ENCODE peak calls at places on chromosomes 3 and 15, in four cellular contexts. One of them, this sample, is unnamed.

GRCh38 chr15:99613887-99614642 is 48.3 kb downstream of the MEF2A start:
- DNase-seq in breast epithelium: no peak
- DNase-seq in K562: no peak
- DNase-seq in endothelial cell of umbilical vein: no peak
- DNase-seq in this sample: peak; percentile 29

GRCh38 chr3:149658444-149659172 is 783 bp upstream of the WWTR1 start:
- DNase-seq in breast epithelium: peak; percentile 71
- DNase-seq in K562: no peak
- DNase-seq in endothelial cell of umbilical vein: peak; percentile 84
- DNase-seq in this sample: no peak

GRCh38 chr15:25181290-25182097 is 226.7 kb downstream of the SNRPN start:
- DNase-seq in breast epithelium: peak; percentile 19
- DNase-seq in endothelial cell of umbilical vein: no peak
- DNase-seq in K562: no peak
- DNase-seq in this sample: no peak

GRCh38 chr3:159645874-159646273 is 342.8 kb upstream of the IL12A start:
- DNase-seq in K562: no peak
- DNase-seq in endothelial cell of umbilical vein: no peak
- DNase-seq in breast epithelium: no peak
- DNase-seq in this sample: no peak

GRCh38 chr3:142211034-142211433 is 14.4 kb downstream of the GK5 start:
- DNase-seq in breast epithelium: no peak
- DNase-seq in K562: no peak
- DNase-seq in endothelial cell of umbilical vein: peak; percentile 26
- DNase-seq in this sample: no peak

GRCh38 chr15:59689626-59690236 is 611 bp upstream of the BNIP2 start:
- DNase-seq in K562: peak; percentile 91
- DNase-seq in endothelial cell of umbilical vein: peak; percentile 59
- DNase-seq in breast epithelium: peak; percentile 88
- DNase-seq in this sample: peak; percentile 91

GRCh38 chr3:144394052-144394451 is 422.4 kb downstream of the DIPK2A start:
- DNase-seq in endothelial cell of umbilical vein: no peak
- DNase-seq in breast epithelium: no peak
- DNase-seq in K562: no peak
- DNase-seq in this sample: no peak

GRCh38 chr3:88742066-88742465 is 365.4 kb upstream of the EPHA3 start:
- DNase-seq in K562: no peak
- DNase-seq in breast epithelium: no peak
- DNase-seq in endothelial cell of umbilical vein: no peak
- DNase-seq in this sample: no peak

GRCh38 chr3:168952551-168952950 is 711.0 kb downstream of the MECOM start:
- DNase-seq in K562: no peak
- DNase-seq in breast epithelium: no peak
- DNase-seq in endothelial cell of umbilical vein: peak; percentile 62
- DNase-seq in this sample: no peak

DNA sequence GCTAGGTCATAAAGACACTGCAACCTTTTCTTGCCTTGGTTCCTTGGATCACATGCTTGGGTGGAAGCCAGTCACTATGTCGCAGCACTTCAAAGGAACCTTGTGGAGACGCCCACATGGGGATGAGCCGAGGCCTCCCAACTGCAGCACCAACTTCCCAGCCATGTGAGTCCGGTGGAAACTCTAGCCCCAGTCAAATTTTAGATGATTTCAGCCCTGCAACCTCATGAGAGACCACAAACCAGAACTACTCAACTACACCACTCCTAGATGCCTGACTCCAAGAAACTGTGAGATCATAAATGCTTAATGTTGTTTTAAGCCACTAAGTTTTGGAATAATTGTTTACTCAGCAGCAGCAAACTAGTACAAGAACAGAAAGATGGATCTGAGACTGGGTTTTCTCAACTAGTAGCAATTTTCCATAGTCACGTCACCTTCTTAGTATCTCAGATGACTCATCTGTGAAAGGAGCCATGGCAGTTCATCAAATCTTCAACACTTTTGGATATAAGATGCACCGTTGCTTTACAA is 86.5 kb downstream of the MB21D2 start:
- DNase-seq in endothelial cell of umbilical vein: no peak
- DNase-seq in breast epithelium: no peak
- DNase-seq in K562: no peak
- DNase-seq in this sample: no peak
- H3K27ac ChIP-seq in endothelial cell of umbilical vein: no peak overlapping the region
- H3K27ac ChIP-seq in breast epithelium: no peak overlapping the region
- H3K27ac ChIP-seq in K562: no peak overlapping the region
- H3K27ac ChIP-seq in this sample: no peak overlapping the region

GRCh38 chr3:107796786-107797185 is 274.0 kb downstream of the BBX start:
- DNase-seq in endothelial cell of umbilical vein: peak; percentile 28
- DNase-seq in K562: peak; percentile 1
- DNase-seq in breast epithelium: no peak
- DNase-seq in this sample: peak; percentile 53
- TF ChIP-seq POLR2AphosphoS5 in endothelial cell of umbilical vein: no peak
- TF ChIP-seq POLR2AphosphoS5 in K562: no peak
- TF ChIP-seq POLR2AphosphoS5 in breast epithelium: no peak
- TF ChIP-seq POLR2AphosphoS5 in this sample: no peak

GRCh38 chr3:37739579-37740290 is 121.9 kb upstream of the CTDSPL start:
- DNase-seq in K562: no peak
- DNase-seq in endothelial cell of umbilical vein: peak; percentile 11
- DNase-seq in breast epithelium: no peak
- DNase-seq in this sample: no peak

GRCh38 chr3:37742574-37743212 is 119.0 kb upstream of the CTDSPL start:
- DNase-seq in K562: no peak
- DNase-seq in endothelial cell of umbilical vein: no peak
- DNase-seq in breast epithelium: no peak
- DNase-seq in this sample: no peak

GRCh38 chr3:37742121-37742520 is 119.6 kb upstream of the CTDSPL start:
- DNase-seq in endothelial cell of umbilical vein: no peak
- DNase-seq in breast epithelium: no peak
- DNase-seq in K562: no peak
- DNase-seq in this sample: no peak

GRCh38 chr3:37740471-37740870 is 121.2 kb upstream of the CTDSPL start:
- DNase-seq in K562: no peak
- DNase-seq in endothelial cell of umbilical vein: no peak
- DNase-seq in breast epithelium: no peak
- DNase-seq in this sample: no peak

DNA sequence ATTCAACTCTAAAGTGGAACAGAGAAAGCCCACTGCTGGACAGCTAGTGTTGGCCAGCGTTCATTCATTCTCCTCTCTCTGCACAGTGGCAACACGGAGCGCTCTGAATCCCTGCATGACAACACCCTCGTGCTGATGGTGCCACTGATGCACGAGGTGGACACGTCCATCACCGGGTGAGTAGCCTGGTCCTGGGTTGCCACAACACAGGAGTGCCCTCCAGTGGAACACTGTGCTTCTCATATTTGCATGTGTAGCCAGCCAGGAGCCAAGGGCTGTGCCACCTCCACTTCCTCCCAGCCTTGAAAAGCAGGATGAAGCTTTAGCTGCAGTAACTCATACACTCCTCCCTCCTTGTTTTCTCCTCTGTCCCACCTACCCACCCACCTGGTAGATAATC is 120.0 kb upstream of the CTDSPL start:
- DNase-seq in K562: peak; percentile 8
- DNase-seq in breast epithelium: no peak
- DNase-seq in endothelial cell of umbilical vein: peak; percentile 30
- DNase-seq in this sample: peak; percentile 21
- H3K27ac ChIP-seq in K562: no peak overlapping the region
- H3K27ac ChIP-seq in breast epithelium: no peak overlapping the region
- H3K27ac ChIP-seq in endothelial cell of umbilical vein: no peak overlapping the region
- H3K27ac ChIP-seq in this sample: no peak overlapping the region

GRCh38 chr15:61025283-61025682 is 203.8 kb downstream of the RORA start:
- DNase-seq in K562: no peak
- DNase-seq in breast epithelium: no peak
- DNase-seq in endothelial cell of umbilical vein: no peak
- DNase-seq in this sample: no peak

GRCh38 chr15:61028427-61028826 is 200.7 kb downstream of the RORA start:
- DNase-seq in breast epithelium: no peak
- DNase-seq in K562: no peak
- DNase-seq in endothelial cell of umbilical vein: no peak
- DNase-seq in this sample: no peak

GRCh38 chr15:61030451-61030850 is 198.7 kb downstream of the RORA start:
- DNase-seq in K562: no peak
- DNase-seq in endothelial cell of umbilical vein: no peak
- DNase-seq in breast epithelium: no peak
- DNase-seq in this sample: no peak

DNA sequence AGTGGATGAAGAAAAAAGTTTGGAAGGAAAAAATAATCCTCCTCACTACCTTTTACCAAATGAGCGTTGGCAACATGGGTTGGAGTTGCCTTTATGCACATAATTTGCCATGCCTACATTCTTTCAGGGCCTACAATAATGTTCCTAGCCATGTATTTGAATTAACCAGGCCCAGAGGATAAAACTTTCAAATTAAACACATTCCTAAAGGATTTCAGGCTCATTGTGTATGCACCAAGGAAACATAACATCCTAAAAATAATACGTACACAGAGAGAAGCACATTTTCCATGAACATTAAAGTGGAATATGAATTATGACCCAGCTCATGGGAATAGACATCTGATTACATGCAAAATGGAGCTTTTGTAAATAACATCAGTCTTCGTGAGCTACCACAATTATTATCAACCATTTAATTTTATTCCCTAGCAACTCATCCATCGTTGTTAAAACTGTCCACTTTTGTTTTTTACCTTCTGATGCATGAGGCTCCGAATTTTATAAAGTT is 203.3 kb downstream of the RORA start:
- DNase-seq in endothelial cell of umbilical vein: no peak
- DNase-seq in K562: no peak
- DNase-seq in breast epithelium: no peak
- DNase-seq in this sample: no peak
- TF ChIP-seq POLR2AphosphoS5 in endothelial cell of umbilical vein: no peak
- TF ChIP-seq POLR2AphosphoS5 in K562: no peak
- TF ChIP-seq POLR2AphosphoS5 in breast epithelium: no peak
- TF ChIP-seq POLR2AphosphoS5 in this sample: no peak

GRCh38 chr3:184700759-184701158 is 11.1 kb downstream of the MAGEF1 start:
- DNase-seq in K562: no peak
- DNase-seq in breast epithelium: no peak
- DNase-seq in endothelial cell of umbilical vein: no peak
- DNase-seq in this sample: no peak
- H3K27ac ChIP-seq in K562: no peak overlapping the region
- H3K27ac ChIP-seq in breast epithelium: no peak overlapping the region
- H3K27ac ChIP-seq in endothelial cell of umbilical vein: no peak overlapping the region
- H3K27ac ChIP-seq in this sample: no peak overlapping the region

DNA sequence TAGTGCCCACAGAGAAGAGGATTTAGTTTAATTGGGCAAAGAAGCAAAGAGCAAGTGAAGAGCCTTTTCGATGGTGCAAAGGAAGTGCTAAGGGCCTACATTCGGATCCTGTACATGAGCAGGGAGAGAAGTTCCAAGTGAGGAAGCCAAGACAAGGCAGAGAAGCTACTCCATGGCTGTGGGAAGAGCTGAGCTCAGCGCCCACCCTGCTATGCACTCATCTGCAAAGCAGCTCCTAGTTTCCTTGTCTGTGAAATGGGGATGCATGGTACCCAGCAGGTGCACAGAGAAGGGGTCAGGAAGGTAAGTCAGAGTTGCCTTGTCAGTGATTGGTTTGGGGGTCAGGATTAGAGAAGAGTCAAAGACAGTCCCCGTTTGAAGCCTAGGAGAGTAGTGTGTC is 126.5 kb downstream of the PDE8A start:
- DNase-seq in endothelial cell of umbilical vein: no peak
- DNase-seq in K562: no peak
- DNase-seq in breast epithelium: no peak
- DNase-seq in this sample: no peak
- TF ChIP-seq POLR2AphosphoS5 in endothelial cell of umbilical vein: no peak
- TF ChIP-seq POLR2AphosphoS5 in K562: no peak
- TF ChIP-seq POLR2AphosphoS5 in breast epithelium: no peak
- TF ChIP-seq POLR2AphosphoS5 in this sample: no peak

GRCh38 chr3:178076718-178077117 is 459.5 kb upstream of the KCNMB2 start:
- DNase-seq in K562: no peak
- DNase-seq in endothelial cell of umbilical vein: peak; percentile 78
- DNase-seq in breast epithelium: no peak
- DNase-seq in this sample: no peak

GRCh38 chr3:178072931-178073330 is 463.3 kb upstream of the KCNMB2 start:
- DNase-seq in endothelial cell of umbilical vein: no peak
- DNase-seq in K562: no peak
- DNase-seq in breast epithelium: no peak
- DNase-seq in this sample: no peak

GRCh38 chr3:178067721-178068120 is 468.5 kb upstream of the KCNMB2 start:
- DNase-seq in K562: no peak
- DNase-seq in breast epithelium: no peak
- DNase-seq in endothelial cell of umbilical vein: no peak
- DNase-seq in this sample: no peak

GRCh38 chr3:178072391-178072790 is 463.8 kb upstream of the KCNMB2 start:
- DNase-seq in breast epithelium: no peak
- DNase-seq in K562: no peak
- DNase-seq in endothelial cell of umbilical vein: no peak
- DNase-seq in this sample: no peak
- H3K27ac ChIP-seq in breast epithelium: no peak overlapping the region
- H3K27ac ChIP-seq in K562: no peak overlapping the region
- H3K27ac ChIP-seq in endothelial cell of umbilical vein: no peak overlapping the region
- H3K27ac ChIP-seq in this sample: no peak overlapping the region

GRCh38 chr3:37491776-37492175 is 317.4 kb upstream of the LRRFIP2 start:
- DNase-seq in endothelial cell of umbilical vein: no peak
- DNase-seq in breast epithelium: no peak
- DNase-seq in K562: no peak
- DNase-seq in this sample: no peak

GRCh38 chr3:37493485-37494080 is 319.2 kb upstream of the LRRFIP2 start:
- DNase-seq in K562: no peak
- DNase-seq in breast epithelium: no peak
- DNase-seq in endothelial cell of umbilical vein: no peak
- DNase-seq in this sample: no peak

GRCh38 chr3:37494206-37494605 is 319.8 kb upstream of the LRRFIP2 start:
- DNase-seq in endothelial cell of umbilical vein: no peak
- DNase-seq in K562: no peak
- DNase-seq in breast epithelium: no peak
- DNase-seq in this sample: peak; percentile 20

GRCh38 chr3:37492468-37492867 is 318.1 kb upstream of the LRRFIP2 start:
- DNase-seq in breast epithelium: no peak
- DNase-seq in K562: no peak
- DNase-seq in endothelial cell of umbilical vein: no peak
- DNase-seq in this sample: no peak

DNA sequence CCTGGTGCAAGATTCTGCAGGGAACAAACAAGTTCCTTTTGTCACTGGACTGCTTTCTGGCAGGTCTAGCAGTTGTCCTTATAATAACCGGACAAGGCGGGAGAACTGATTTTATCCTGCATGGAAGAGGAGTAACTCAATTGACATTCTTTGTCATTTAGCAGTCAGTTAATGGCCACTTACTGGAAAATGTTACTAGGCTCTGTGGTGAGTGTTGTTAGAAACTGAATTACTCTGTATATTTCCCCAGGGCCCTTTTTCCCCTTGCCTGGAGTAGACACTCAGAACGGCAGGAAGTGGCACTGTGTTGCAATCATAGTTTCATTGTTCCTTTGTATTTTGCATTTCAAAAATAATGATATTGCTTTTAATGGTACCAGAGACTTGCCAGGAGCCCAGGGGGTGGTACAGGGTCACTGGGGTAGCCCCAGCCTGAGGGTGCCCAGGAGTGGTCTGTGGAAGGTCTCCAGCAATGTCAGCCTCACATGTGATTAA is 318.6 kb upstream of the LRRFIP2 start:
- DNase-seq in breast epithelium: no peak
- DNase-seq in K562: no peak
- DNase-seq in endothelial cell of umbilical vein: peak; percentile 4
- DNase-seq in this sample: peak; percentile 70
- TF ChIP-seq POLR2AphosphoS5 in breast epithelium: peak; percentile 44
- TF ChIP-seq POLR2AphosphoS5 in K562: no peak
- TF ChIP-seq POLR2AphosphoS5 in endothelial cell of umbilical vein: no peak
- TF ChIP-seq POLR2AphosphoS5 in this sample: no peak

GRCh38 chr15:37860896-37861295 is 73.5 kb upstream of the TMCO5A start:
- DNase-seq in endothelial cell of umbilical vein: no peak
- DNase-seq in K562: no peak
- DNase-seq in breast epithelium: no peak
- DNase-seq in this sample: no peak

GRCh38 chr15:37856109-37856508 is 78.3 kb upstream of the TMCO5A start:
- DNase-seq in endothelial cell of umbilical vein: no peak
- DNase-seq in K562: no peak
- DNase-seq in breast epithelium: no peak
- DNase-seq in this sample: no peak
- H3K27ac ChIP-seq in endothelial cell of umbilical vein: no peak overlapping the region
- H3K27ac ChIP-seq in K562: no peak overlapping the region
- H3K27ac ChIP-seq in breast epithelium: no peak overlapping the region
- H3K27ac ChIP-seq in this sample: no peak overlapping the region